ENCODE peak calls at places on chromosome 3, in four cellular contexts. T is EH, U is hypothalamus, H is SK-N-SH. O is an unnamed sample.

GRCh38 chr3:42500091-42500490 is 2.4 kb upstream of the VIPR1 start:
- DNase-seq in U (no peak), H (no peak), T (no peak), O (peak)

GRCh38 chr3:10294030-10294591 is 1.4 kb upstream of the GHRL start:
- DNase-seq in U (no peak), H (no peak), T (no peak), O (no peak)

GRCh38 chr3:41846850-41847249 is 115.1 kb downstream of the ULK4 start:
- DNase-seq in H (no peak), T (no peak), U (no peak), O (no peak)

GRCh38 chr3:58679451-58679850 is 12.9 kb upstream of the FAM3D start:
- DNase-seq in H (no peak), T (peak), U (no peak), O (no peak)

GRCh38 chr3:9349321-9350117 is 13.3 kb upstream of the THUMPD3 start:
- DNase-seq in H (no peak), T (peak), U (no peak), O (no peak)

GRCh38 chr3:133759740-133760069 is 13.5 kb downstream of the TF start:
- DNase-seq in T (no peak), U (no peak), H (no peak), O (no peak)

GRCh38 chr3:183188895-183189462 is 26.4 kb upstream of the LAMP3 start:
- DNase-seq in T (peak), H (no peak), U (no peak), O (no peak)

GRCh38 chr3:17195192-17195611 is 310.4 kb downstream of the PLCL2 start:
- DNase-seq in U (no peak), H (no peak), T (peak), O (no peak)

GRCh38 chr3:40237892-40238571 is 71.5 kb upstream of the EIF1B start:
- DNase-seq in H (peak), T (peak), U (no peak), O (no peak)